ENCODE peak calls at places on chromosomes 13 and 19, in four cellular contexts. F, Z, T and M are unnamed samples.

GRCh38 chr13:74006666-74007065 is 127.5 kb downstream of the KLF12 start:
- DNase-seq in F (no peak), Z (no peak), T (no peak), M (no peak)

GRCh38 chr19:1407662-1408299 is 395 bp downstream of the DAZAP1 start:
- DNase-seq in F (peak), Z (no peak), T (no peak), M (no peak)

GRCh38 chr19:45254044-45254531 is 3.0 kb downstream of the MARK4 start:
- DNase-seq in F (no peak), Z (no peak), T (no peak), M (no peak)

GRCh38 chr19:36771275-36772231 is 1.1 kb downstream of the ZNF850 start:
- DNase-seq in F (no peak), Z (peak), T (peak), M (peak)

GRCh38 chr19:50912727-50913716 is 1.8 kb upstream of the KLK4 start:
- DNase-seq in F (no peak), Z (no peak), T (no peak), M (no peak)

GRCh38 chr19:35975608-35976214 is 19.3 kb upstream of the SDHAF1 start:
- DNase-seq in F (no peak), Z (no peak), T (no peak), M (no peak)

GRCh38 chr13:50323440-50324070 is 308.3 kb downstream of the KCNRG start:
- DNase-seq in F (no peak), Z (no peak), T (no peak), M (peak)

GRCh38 chr13:94917814-94918213 is 205.5 kb upstream of the SOX21 start:
- DNase-seq in F (no peak), Z (no peak), T (no peak), M (peak)

GRCh38 chr19:38455031-38455430 is 21.5 kb downstream of the RYR1 start:
- DNase-seq in F (no peak), Z (no peak), T (no peak), M (peak)

GRCh38 chr13:63012016-63012415 is 1596.4 kb upstream of the PCDH20 start:
- DNase-seq in F (no peak), Z (no peak), T (no peak), M (no peak)

GRCh38 chr19:48814895-48815294 is 4.1 kb upstream of the BCAT2 start:
- DNase-seq in F (no peak), Z (no peak), T (no peak), M (no peak)

GRCh38 chr13:112877976-112878955 is 90.7 kb upstream of the MCF2L start:
- DNase-seq in F (no peak), Z (no peak), T (no peak), M (no peak)

GRCh38 chr19:480016-480855 is 16.1 kb upstream of the MADCAM1 start:
- DNase-seq in F (peak), Z (no peak), T (peak), M (peak)

GRCh38 chr19:42078058-42078457 is 2.1 kb downstream of the ZNF574 start:
- DNase-seq in F (no peak), Z (no peak), T (no peak), M (no peak)

GRCh38 chr19:8904597-8904996 is 72.4 kb downstream of the MBD3L1 start:
- DNase-seq in F (no peak), Z (no peak), T (no peak), M (no peak)

GRCh38 chr19:17944301-17944700 is 11.5 kb downstream of the CCDC124 start:
- DNase-seq in F (no peak), Z (no peak), T (no peak), M (peak)

GRCh38 chr19:24054044-24054935 is 32.7 kb upstream of the ZNF254 start:
- DNase-seq in F (no peak), Z (peak), T (no peak), M (peak)

GRCh38 chr19:55677572-55678028 is 2.6 kb downstream of the EPN1 start:
- DNase-seq in F (no peak), Z (no peak), T (no peak), M (no peak)

GRCh38 chr19:52941941-52942370 is 18.7 kb upstream of the ZNF888 start:
- DNase-seq in F (no peak), Z (no peak), T (peak), M (peak)

GRCh38 chr19:18773682-18774081 is 17.4 kb downstream of the COMP start:
- DNase-seq in F (no peak), Z (no peak), T (no peak), M (no peak)

GRCh38 chr13:38753878-38754277 is 67.0 kb downstream of the FREM2 start:
- DNase-seq in F (no peak), Z (no peak), T (no peak), M (no peak)

GRCh38 chr19:11446652-11447301 is 11.3 kb downstream of the PRKCSH start:
- DNase-seq in F (peak), Z (no peak), T (peak), M (no peak)

GRCh38 chr19:49118565-49119410 is at the start of gene C19orf73:
- DNase-seq in F (peak), Z (peak), T (peak), M (peak)

GRCh38 chr19:55289117-55289796 is 5.5 kb downstream of the BRSK1 start:
- DNase-seq in F (no peak), Z (no peak), T (no peak), M (no peak)

GRCh38 chr13:23695711-23696512 is 125.7 kb downstream of the TNFRSF19 start:
- DNase-seq in F (peak), Z (no peak), T (no peak), M (no peak)

GRCh38 chr19:6064016-6064702 is 46.1 kb downstream of the RFX2 start:
- DNase-seq in F (no peak), Z (peak), T (no peak), M (no peak)

GRCh38 chr19:4971424-4971793 is 2.5 kb downstream of the KDM4B start:
- DNase-seq in F (no peak), Z (no peak), T (peak), M (no peak)

GRCh38 chr19:32224371-32225244 is 120.8 kb upstream of the ZNF507 start:
- DNase-seq in F (peak), Z (no peak), T (peak), M (peak)

GRCh38 chr19:10863107-10863700 is 8.1 kb upstream of the CARM1 start:
- DNase-seq in F (no peak), Z (peak), T (no peak), M (peak)

GRCh38 chr19:6611441-6611852 is 20.5 kb upstream of the CD70 start:
- DNase-seq in F (no peak), Z (no peak), T (no peak), M (no peak)

GRCh38 chr19:7619671-7620441 is 9.5 kb downstream of the XAB2 start:
- DNase-seq in F (no peak), Z (no peak), T (no peak), M (no peak)

GRCh38 chr19:14250870-14251269 is 44.9 kb upstream of the ADGRL1 start:
- DNase-seq in F (no peak), Z (no peak), T (no peak), M (no peak)

GRCh38 chr19:14248578-14249011 is 42.6 kb upstream of the ADGRL1 start:
- DNase-seq in F (peak), Z (no peak), T (no peak), M (no peak)
- H3K27ac ChIP-seq in F (peak), Z (no peak), T (peak), M (no peak)

DNA sequence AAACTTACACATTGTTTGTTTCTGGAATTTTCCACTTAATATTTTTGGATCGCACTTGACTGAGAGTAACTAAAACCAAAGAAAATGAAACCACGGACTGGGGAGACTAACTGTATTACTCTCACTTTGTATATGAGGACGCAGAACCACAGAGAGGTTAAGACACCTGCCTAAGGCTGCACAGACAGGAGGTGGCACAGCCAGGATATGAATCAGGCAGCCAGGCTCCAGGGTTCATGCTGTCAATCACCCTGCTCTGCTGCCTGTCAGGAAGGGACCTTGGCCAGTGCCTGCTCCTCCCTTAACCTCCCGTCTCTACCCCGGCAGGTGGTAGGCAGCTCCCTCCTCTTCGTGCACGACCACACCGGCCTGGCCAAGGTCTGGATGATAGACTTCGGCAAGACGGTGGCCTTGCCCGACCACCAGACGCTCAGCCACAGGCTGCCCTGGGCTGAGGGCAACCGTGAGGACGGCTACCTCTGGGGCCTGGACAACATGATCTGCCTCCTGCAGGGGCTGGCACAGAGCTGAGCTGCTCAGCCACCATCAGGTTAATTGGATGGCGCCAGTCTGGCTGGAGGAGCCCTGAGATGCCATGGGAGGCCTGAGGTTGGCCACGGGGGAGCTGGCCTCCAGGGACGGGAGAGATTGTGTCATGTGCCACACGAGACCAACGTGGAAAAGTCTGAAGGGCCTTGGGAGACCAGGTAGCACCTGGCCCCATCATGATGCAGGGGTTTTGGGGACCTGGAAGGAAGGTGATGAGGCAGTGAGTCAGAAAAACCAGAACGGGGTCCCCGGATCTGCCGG is 11.0 kb downstream of the ACTMAP start:
- DNase-seq in F (no peak), Z (no peak), T (no peak), M (no peak)
- TF ChIP-seq CTCF in F (no peak), Z (no peak), T (no peak), M (no peak)

DNA sequence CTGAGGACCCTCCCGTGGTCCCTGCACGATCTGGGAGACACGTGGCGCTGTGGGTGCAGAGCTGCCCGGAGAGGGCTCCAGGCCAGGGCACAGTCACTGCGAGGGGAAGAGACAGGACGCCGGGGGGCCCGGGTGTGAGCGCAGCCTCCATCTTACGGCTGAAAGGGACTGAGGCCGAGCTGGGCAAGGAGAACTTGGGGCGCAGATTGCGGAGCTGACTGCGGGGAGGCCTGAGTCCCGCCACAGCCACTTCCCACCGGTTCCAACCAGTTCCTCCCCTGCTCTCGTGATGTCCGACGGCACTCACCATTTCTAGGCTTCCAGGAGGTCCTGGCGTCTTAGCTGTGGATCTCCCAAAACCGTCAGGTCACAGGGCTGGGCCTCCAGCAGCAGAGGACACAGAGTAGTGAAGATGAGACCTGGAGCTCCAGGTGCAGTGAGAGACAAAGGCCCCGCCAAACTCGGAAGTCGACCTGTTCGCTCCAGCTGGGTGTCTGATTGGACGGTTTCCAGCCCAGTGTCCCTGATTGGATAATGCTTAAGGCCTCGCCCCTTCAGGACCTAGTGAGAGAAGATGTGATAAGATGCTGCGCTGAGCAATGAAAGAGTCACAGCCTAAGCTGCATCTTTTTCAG is 4.8 kb upstream of the ZNF253 start:
- DNase-seq in F (peak), Z (no peak), T (no peak), M (no peak)
- H3K27ac ChIP-seq in F (no peak), Z (no peak), T (no peak), M (no peak)

DNA sequence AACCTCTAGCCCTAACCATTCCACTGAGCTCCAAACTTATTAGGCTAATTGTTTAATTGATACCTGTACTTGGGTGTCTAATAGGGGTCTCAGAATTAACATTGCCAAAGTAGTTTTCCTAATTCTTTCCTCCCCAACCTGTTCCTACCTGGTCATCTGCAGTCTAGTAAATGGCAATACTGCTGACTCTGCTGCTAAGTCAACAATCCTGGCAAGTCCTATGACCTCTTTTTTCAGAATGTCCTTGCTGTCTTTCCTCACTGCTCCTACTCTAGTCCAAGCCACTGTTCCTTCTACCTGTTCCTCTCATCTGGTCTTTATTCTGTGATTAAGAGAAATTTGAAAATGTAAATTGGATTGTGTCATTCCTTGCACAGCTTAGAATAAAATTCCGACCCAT is 143.9 kb downstream of the MTUS2 start:
- DNase-seq in F (no peak), Z (no peak), T (no peak), M (no peak)
- TF ChIP-seq CTCF in F (no peak), Z (no peak), T (no peak), M (no peak)

DNA sequence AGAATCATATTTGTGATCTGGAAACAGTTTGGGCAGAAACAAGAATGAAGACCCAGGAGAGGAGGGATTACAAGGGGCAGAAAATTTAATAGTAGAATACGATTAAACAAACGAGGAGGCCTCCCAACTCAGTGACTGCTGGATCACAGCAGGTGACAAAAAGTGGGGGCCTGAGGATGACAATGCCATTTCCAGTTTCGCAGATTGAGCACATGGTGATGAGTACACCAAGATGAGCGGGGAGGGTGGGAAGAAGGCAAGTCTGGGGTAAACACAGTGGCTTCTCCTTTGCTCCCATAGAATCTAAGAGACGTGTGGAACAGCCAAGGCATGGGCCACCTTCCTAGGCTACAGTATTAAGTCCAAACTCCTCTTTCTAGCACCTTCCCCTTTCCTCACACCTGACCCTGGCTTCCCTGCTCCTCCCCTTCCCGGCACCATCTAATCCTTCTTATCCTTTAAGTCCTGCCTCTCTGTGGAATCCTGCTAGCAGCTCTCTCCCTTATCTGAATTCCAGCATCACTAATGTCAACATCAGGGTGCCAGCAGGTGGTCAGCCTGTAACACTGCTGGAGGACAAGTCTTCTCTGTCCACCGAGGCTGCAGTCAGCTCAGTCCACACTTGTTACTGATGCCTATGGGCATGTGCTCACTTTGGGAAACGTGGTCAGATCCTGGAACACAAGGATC is 13.5 kb downstream of the ATP7B start:
- DNase-seq in F (no peak), Z (peak), T (no peak), M (no peak)
- H3K27ac ChIP-seq in F (no peak), Z (no peak), T (no peak), M (no peak)

DNA sequence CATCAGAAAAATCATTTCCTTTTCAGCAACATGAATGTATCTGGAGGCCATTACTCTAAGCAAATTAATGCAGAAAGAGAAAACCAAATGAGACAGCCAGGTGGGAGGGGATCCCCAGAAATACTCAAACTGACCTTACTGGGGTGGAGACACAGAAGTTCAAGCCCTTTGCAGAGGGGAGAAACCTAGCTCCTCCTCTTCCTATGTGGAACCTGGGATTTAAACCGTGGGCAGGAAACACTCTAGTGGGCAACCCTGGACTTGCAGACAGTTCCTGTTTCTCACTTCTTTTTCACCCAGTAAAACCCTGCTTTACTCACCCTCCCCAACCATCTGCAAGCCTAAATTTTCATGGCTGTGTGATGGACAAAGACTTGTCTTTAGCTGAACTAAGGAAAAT is 61.3 kb downstream of the SLITRK6 start:
- DNase-seq in F (no peak), Z (no peak), T (no peak), M (no peak)
- TF ChIP-seq CTCF in F (no peak), Z (no peak), T (no peak), M (no peak)

GRCh38 chr13:52955505-52955904 is 73.1 kb upstream of the OLFM4 start:
- DNase-seq in F (no peak), Z (no peak), T (no peak), M (no peak)

GRCh38 chr13:52949044-52949443 is 79.6 kb upstream of the OLFM4 start:
- DNase-seq in F (no peak), Z (no peak), T (no peak), M (no peak)

GRCh38 chr13:52950436-52950960 is 78.1 kb upstream of the OLFM4 start:
- DNase-seq in F (no peak), Z (no peak), T (no peak), M (no peak)

GRCh38 chr13:52949744-52950143 is 78.9 kb upstream of the OLFM4 start:
- DNase-seq in F (no peak), Z (no peak), T (no peak), M (no peak)

DNA sequence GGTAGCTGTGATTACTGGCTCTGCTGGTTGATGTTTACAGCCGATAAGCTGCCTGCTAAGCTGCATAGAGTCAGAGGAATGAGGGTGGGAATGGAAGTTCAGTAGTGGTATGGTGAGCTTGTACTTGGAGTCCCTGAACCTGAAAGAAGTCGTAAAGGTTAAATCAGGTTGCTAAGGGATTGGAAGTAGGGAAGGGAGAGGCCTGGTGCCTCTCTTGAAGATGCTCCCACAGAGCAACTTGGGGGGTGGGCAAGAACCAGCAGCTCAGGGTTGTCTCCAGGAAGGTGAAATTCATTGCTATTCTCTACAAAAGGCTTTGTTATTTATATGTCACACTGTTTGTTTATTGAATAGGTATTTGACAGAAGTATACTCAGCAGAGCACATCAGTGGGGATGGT is 73.8 kb upstream of the OLFM4 start:
- DNase-seq in F (no peak), Z (no peak), T (no peak), M (no peak)
- H3K27ac ChIP-seq in F (no peak), Z (no peak), T (no peak), M (no peak)